ENCODE peak calls at places on chromosome 3, in eight cellular contexts. Q, P, K, C, J, G, B and X are unnamed samples.
A peak's percentile ranks its signal among the peaks of the same experiment; 100 is the strongest.

GRCh38 chr3:101042996-101043686 is 49.9 kb upstream of the ABI3BP start:
- DNase-seq in Q (no peak), P (no peak), K (no peak), C (no peak), J (no peak), G (no peak), B (no peak), X (no peak)

GRCh38 chr3:106936337-106936736 is 440.9 kb upstream of the CCDC54 start:
- DNase-seq in Q (no peak), P (no peak), K (no peak), C (no peak), J (no peak), G (no peak), B (no peak), X (no peak)

GRCh38 chr3:133944181-133944580 is 48.5 kb upstream of the RAB6B start:
- DNase-seq in Q (peak; percentile 69), P (no peak), K (no peak), C (no peak), J (no peak), G (no peak), B (no peak), X (peak; percentile 61)

GRCh38 chr3:14933829-14934425 is 13.5 kb upstream of the NR2C2 start:
- DNase-seq in Q (no peak), P (no peak), K (no peak), C (no peak), J (no peak), G (no peak), B (no peak), X (no peak)

GRCh38 chr3:40851836-40852235 is 327.1 kb downstream of the ZNF621 start:
- DNase-seq in Q (no peak), P (no peak), K (no peak), C (no peak), J (no peak), G (no peak), B (no peak), X (no peak)

GRCh38 chr3:192851821-192852352 is 65.8 kb downstream of the MB21D2 start:
- DNase-seq in Q (peak; percentile 71), P (no peak), K (peak; percentile 85), C (no peak), J (peak; percentile 64), G (peak; percentile 50), B (peak; percentile 88), X (no peak)

GRCh38 chr3:20043825-20044224 is 3.6 kb downstream of the KAT2B start:
- DNase-seq in Q (no peak), P (no peak), K (no peak), C (peak; percentile 20), J (no peak), G (no peak), B (no peak), X (no peak)

GRCh38 chr3:150278843-150279341 is 129.2 kb upstream of the TSC22D2 start:
- DNase-seq in Q (no peak), P (no peak), K (peak; percentile 62), C (no peak), J (no peak), G (no peak), B (no peak), X (no peak)

GRCh38 chr3:53817809-53818208 is 28.4 kb downstream of the CHDH start:
- DNase-seq in Q (no peak), P (no peak), K (no peak), C (no peak), J (no peak), G (no peak), B (peak; percentile 24), X (peak; percentile 64)

GRCh38 chr3:166608132-166608531 is 770.9 kb upstream of the BCHE start:
- DNase-seq in Q (no peak), P (no peak), K (no peak), C (peak; percentile 4), J (no peak), G (no peak), B (no peak), X (no peak)

GRCh38 chr3:166613365-166613764 is 766.7 kb downstream of the ZBBX start:
- DNase-seq in Q (no peak), P (no peak), K (no peak), C (no peak), J (no peak), G (no peak), B (no peak), X (no peak)
- H3K4me3 ChIP-seq in Q (no peak overlapping the region), P (no peak overlapping the region), K (no peak overlapping the region), C (no peak overlapping the region), J (no peak overlapping the region), G (no peak overlapping the region), B (no peak overlapping the region), X (no peak overlapping the region)

GRCh38 chr3:115790759-115791158 is 167.4 kb downstream of the GAP43 start:
- DNase-seq in Q (peak; percentile 87), P (no peak), K (no peak), C (no peak), J (no peak), G (no peak), B (no peak), X (no peak)
- H3K27ac ChIP-seq in Q (peak overlapping the region; percentile 98), P (no peak overlapping the region), K (no peak overlapping the region), C (no peak overlapping the region), J (no peak overlapping the region), G (no peak overlapping the region), B (no peak overlapping the region), X (no peak overlapping the region)

GRCh38 chr3:63064216-63064755 is 189.1 kb upstream of the CADPS start:
- DNase-seq in Q (no peak), P (no peak), K (no peak), C (no peak), J (no peak), G (no peak), B (no peak), X (no peak)

GRCh38 chr3:63067999-63068645 is 192.9 kb upstream of the CADPS start:
- DNase-seq in Q (peak; percentile 40), P (no peak), K (peak; percentile 38), C (peak; percentile 67), J (no peak), G (peak; percentile 23), B (no peak), X (no peak)

DNA sequence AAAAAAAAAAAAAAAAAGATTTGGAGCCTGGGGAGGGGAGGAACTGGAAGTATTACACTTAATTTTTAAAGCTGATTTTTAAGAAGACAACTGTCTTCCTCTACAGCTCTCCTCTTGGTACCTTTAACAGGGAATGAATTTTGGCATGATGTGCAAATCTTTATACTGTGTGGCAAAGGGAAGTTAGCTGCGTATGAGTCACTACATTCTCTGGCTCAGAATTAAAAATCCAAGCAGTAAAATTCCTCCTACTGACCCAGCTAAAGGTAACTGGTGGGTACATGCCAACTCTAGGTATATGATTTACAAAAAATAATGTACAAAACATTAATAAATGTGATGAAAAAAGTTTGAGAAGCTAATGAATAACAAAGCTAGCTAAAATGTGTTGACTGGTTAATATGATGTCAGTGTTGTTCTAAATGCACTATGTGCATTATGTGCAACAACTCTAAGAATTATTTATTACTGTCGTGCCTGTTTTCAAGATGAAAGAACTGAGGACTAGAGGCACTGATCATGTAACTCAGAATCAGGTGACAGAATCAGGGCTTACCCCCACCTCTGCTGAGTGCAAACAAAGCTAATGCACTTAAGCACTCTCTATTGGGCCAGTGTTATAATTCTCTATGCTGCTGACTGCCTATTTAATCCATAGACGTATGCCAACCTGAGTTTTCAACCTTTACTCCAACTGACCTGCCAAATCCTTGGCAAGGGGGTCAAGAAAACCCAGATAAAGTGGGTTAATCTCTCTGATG is 194.7 kb upstream of the CADPS start:
- DNase-seq in Q (no peak), P (no peak), K (no peak), C (no peak), J (no peak), G (no peak), B (no peak), X (no peak)
- H3K4me3 ChIP-seq in Q (no peak overlapping the region), P (no peak overlapping the region), K (no peak overlapping the region), C (no peak overlapping the region), J (no peak overlapping the region), G (no peak overlapping the region), B (no peak overlapping the region), X (no peak overlapping the region)

GRCh38 chr3:119319311-119319710 is 25.1 kb downstream of the ARHGAP31 start:
- DNase-seq in Q (no peak), P (no peak), K (no peak), C (no peak), J (no peak), G (no peak), B (no peak), X (no peak)
- H3K27ac ChIP-seq in Q (no peak overlapping the region), P (peak overlapping the region; percentile 25), K (no peak overlapping the region), C (no peak overlapping the region), J (no peak overlapping the region), G (no peak overlapping the region), B (no peak overlapping the region), X (no peak overlapping the region)

GRCh38 chr3:112874725-112875124 is 28.1 kb upstream of the CD200R1L start:
- DNase-seq in Q (no peak), P (no peak), K (no peak), C (no peak), J (no peak), G (no peak), B (no peak), X (no peak)
- H3K4me3 ChIP-seq in Q (no peak overlapping the region), P (no peak overlapping the region), K (no peak overlapping the region), C (no peak overlapping the region), J (no peak overlapping the region), G (no peak overlapping the region), B (no peak overlapping the region), X (no peak overlapping the region)

DNA sequence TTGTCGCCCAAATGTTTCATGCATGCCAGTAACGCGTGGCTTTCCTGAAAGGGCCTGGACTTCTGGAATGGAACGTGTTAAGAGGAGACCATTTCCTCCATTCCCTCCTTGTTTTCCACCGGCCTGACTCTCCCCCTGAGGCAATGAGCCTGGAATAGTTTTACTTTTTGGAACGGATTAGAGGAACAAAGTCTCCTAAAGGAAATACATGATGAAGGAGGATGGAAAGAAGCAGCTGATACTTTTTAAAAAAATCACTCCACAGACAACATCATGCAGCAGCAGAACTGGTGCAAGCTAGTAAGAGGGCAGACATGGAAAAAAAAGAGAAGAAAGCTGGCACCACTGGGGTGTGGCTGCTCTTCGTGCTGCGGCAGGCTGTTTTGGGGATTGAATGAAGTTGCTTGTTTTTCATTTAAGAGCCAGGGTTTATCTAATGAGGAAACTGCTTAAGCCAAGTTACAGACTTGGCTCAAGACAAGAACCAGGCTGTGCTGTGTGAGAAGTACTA is 3.6 kb upstream of the KBTBD12 start:
- DNase-seq in Q (no peak), P (no peak), K (peak; percentile 30), C (no peak), J (peak; percentile 49), G (no peak), B (peak; percentile 38), X (no peak)
- H3K27ac ChIP-seq in Q (no peak overlapping the region), P (peak overlapping the region; percentile 78), K (peak overlapping the region; percentile 14), C (no peak overlapping the region), J (peak overlapping the region; percentile 58), G (peak overlapping the region; percentile 69), B (peak overlapping the region; percentile 66), X (peak overlapping the region; percentile 73)

GRCh38 chr3:50273689-50274065 is 4.7 kb downstream of the SEMA3B start:
- DNase-seq in Q (no peak), P (no peak), K (no peak), C (no peak), J (no peak), G (no peak), B (no peak), X (no peak)
- H3K4me3 ChIP-seq in Q (no peak overlapping the region), P (peak overlapping the region; percentile 55), K (peak overlapping the region; percentile 16), C (peak overlapping the region; percentile 54), J (no peak overlapping the region), G (peak overlapping the region; percentile 36), B (peak overlapping the region; percentile 43), X (peak overlapping the region; percentile 64)